ENCODE peak calls at places on chromosomes 1 and 21, in ten cellular contexts. R is lung, Y is H9, E is GM13976, L is sigmoid colon, T is PC-9, Z is pancreas, W is omental fat pad, Q is astrocyte of the spinal cord, P is Caco-2. U is an unnamed sample.

GRCh38 chr1:98651116-98651625 is 10.3 kb upstream of the SNX7 start:
- DNase-seq in R (no peak), Y (peak), E (no peak), L (no peak), T (no peak), Z (no peak), W (no peak), Q (no peak), P (no peak), U (no peak)

GRCh38 chr1:204627436-204627835 is 58.1 kb downstream of the LRRN2 start:
- DNase-seq in R (no peak), Y (no peak), E (no peak), L (no peak), T (no peak), Z (no peak), W (no peak), Q (no peak), P (no peak), U (no peak)

GRCh38 chr1:156704930-156705320 is 458 bp downstream of the CRABP2 start:
- DNase-seq in R (no peak), Y (no peak), E (peak), L (peak), T (peak), Z (peak), W (peak), Q (peak), P (no peak), U (peak)

GRCh38 chr1:211013346-211014240 is 120.4 kb downstream of the KCNH1 start:
- DNase-seq in R (no peak), Y (no peak), E (no peak), L (no peak), T (no peak), Z (no peak), W (no peak), Q (no peak), P (no peak), U (no peak)

GRCh38 chr21:29477347-29477746 is 178.6 kb downstream of the BACH1 start:
- DNase-seq in R (no peak), Y (no peak), E (no peak), L (no peak), T (no peak), Z (no peak), W (no peak), Q (peak), P (no peak), U (no peak)

GRCh38 chr1:242184955-242185354 is 186.1 kb upstream of the MAP1LC3C start:
- DNase-seq in R (no peak), Y (no peak), E (no peak), L (no peak), T (no peak), Z (no peak), W (no peak), Q (no peak), P (no peak), U (no peak)

GRCh38 chr1:38191451-38191850 is 144.9 kb upstream of the POU3F1 start:
- DNase-seq in R (no peak), Y (no peak), E (no peak), L (no peak), T (no peak), Z (no peak), W (no peak), Q (no peak), P (no peak), U (no peak)

GRCh38 chr1:229509576-229509975 is 1.4 kb upstream of the NUP133 start:
- DNase-seq in R (no peak), Y (no peak), E (no peak), L (no peak), T (no peak), Z (no peak), W (no peak), Q (peak), P (no peak), U (no peak)

GRCh38 chr1:89312572-89312971 is 39.9 kb upstream of the GBP5 start:
- DNase-seq in R (no peak), Y (no peak), E (no peak), L (no peak), T (no peak), Z (no peak), W (no peak), Q (no peak), P (no peak), U (no peak)

GRCh38 chr1:100609849-100610248 is 71.9 kb downstream of the GPR88 start:
- DNase-seq in R (no peak), Y (no peak), E (no peak), L (no peak), T (no peak), Z (no peak), W (no peak), Q (no peak), P (no peak), U (no peak)

GRCh38 chr1:210372491-210372890 is 43.8 kb downstream of the HHAT start:
- DNase-seq in R (no peak), Y (no peak), E (no peak), L (no peak), T (no peak), Z (no peak), W (no peak), Q (no peak), P (no peak), U (peak)

GRCh38 chr1:155184835-155185782 is 11.5 kb downstream of the TRIM46 start:
- DNase-seq in R (no peak), Y (no peak), E (peak), L (peak), T (peak), Z (peak), W (no peak), Q (no peak), P (peak), U (no peak)

GRCh38 chr1:77592906-77593305 is 89.6 kb downstream of the ZZZ3 start:
- DNase-seq in R (no peak), Y (no peak), E (no peak), L (no peak), T (no peak), Z (no peak), W (no peak), Q (no peak), P (no peak), U (no peak)

GRCh38 chr1:41851589-41851988 is 67.1 kb downstream of the HIVEP3 start:
- DNase-seq in R (no peak), Y (no peak), E (no peak), L (no peak), T (peak), Z (no peak), W (no peak), Q (peak), P (no peak), U (no peak)

GRCh38 chr1:180192172-180192571 is 37.5 kb downstream of the QSOX1 start:
- DNase-seq in R (no peak), Y (no peak), E (no peak), L (no peak), T (no peak), Z (no peak), W (no peak), Q (no peak), P (no peak), U (no peak)

GRCh38 chr1:200668514-200669313 is 993 bp downstream of the DDX59 start:
- DNase-seq in R (no peak), Y (no peak), E (no peak), L (no peak), T (no peak), Z (no peak), W (no peak), Q (no peak), P (no peak), U (no peak)

GRCh38 chr1:31181515-31182343 is 58.0 kb downstream of the NKAIN1 start:
- DNase-seq in R (peak), Y (peak), E (peak), L (peak), T (peak), Z (peak), W (no peak), Q (no peak), P (peak), U (no peak)

GRCh38 chr1:7121622-7121988 is 336.4 kb downstream of the CAMTA1 start:
- DNase-seq in R (no peak), Y (no peak), E (no peak), L (peak), T (no peak), Z (peak), W (no peak), Q (peak), P (no peak), U (no peak)

GRCh38 chr1:22537441-22538139 is 25.7 kb upstream of the EPHA8 start:
- DNase-seq in R (no peak), Y (no peak), E (no peak), L (no peak), T (no peak), Z (no peak), W (no peak), Q (no peak), P (no peak), U (no peak)

GRCh38 chr1:107198581-107198980 is 57.7 kb downstream of the NTNG1 start:
- DNase-seq in R (no peak), Y (no peak), E (no peak), L (no peak), T (no peak), Z (no peak), W (no peak), Q (peak), P (no peak), U (no peak)

GRCh38 chr1:21764615-21765423 is 18.1 kb downstream of the USP48 start:
- DNase-seq in R (peak), Y (no peak), E (no peak), L (no peak), T (peak), Z (peak), W (no peak), Q (peak), P (no peak), U (peak)

GRCh38 chr1:172969611-172970010 is 81.1 kb downstream of the TNFSF18 start:
- DNase-seq in R (no peak), Y (no peak), E (no peak), L (no peak), T (no peak), Z (no peak), W (no peak), Q (peak), P (no peak), U (no peak)

GRCh38 chr1:168903237-168903830 is 174.3 kb upstream of the DPT start:
- DNase-seq in R (no peak), Y (no peak), E (no peak), L (no peak), T (no peak), Z (no peak), W (no peak), Q (no peak), P (no peak), U (no peak)

GRCh38 chr1:1173793-1174415 is at the start of gene TTLL10:
- DNase-seq in R (no peak), Y (peak), E (no peak), L (no peak), T (no peak), Z (peak), W (no peak), Q (no peak), P (peak), U (no peak)

GRCh38 chr21:24260751-24261150 is 1346.5 kb downstream of the MRPL39 start:
- DNase-seq in R (no peak), Y (no peak), E (no peak), L (no peak), T (no peak), Z (no peak), W (no peak), Q (no peak), P (no peak), U (no peak)

GRCh38 chr1:20031836-20032235 is 38.2 kb upstream of the PLA2G5 start:
- DNase-seq in R (no peak), Y (no peak), E (no peak), L (no peak), T (no peak), Z (no peak), W (no peak), Q (no peak), P (no peak), U (no peak)

GRCh38 chr1:243917177-243917862 is 67.3 kb upstream of the AKT3 start:
- DNase-seq in R (no peak), Y (peak), E (peak), L (peak), T (peak), Z (no peak), W (no peak), Q (peak), P (no peak), U (no peak)

GRCh38 chr1:98035587-98035986 is 114.8 kb upstream of the DPYD start:
- DNase-seq in R (no peak), Y (no peak), E (no peak), L (no peak), T (no peak), Z (no peak), W (no peak), Q (peak), P (no peak), U (no peak)

GRCh38 chr1:15370781-15371467 is 38.8 kb upstream of the EFHD2 start:
- DNase-seq in R (no peak), Y (no peak), E (no peak), L (peak), T (no peak), Z (peak), W (no peak), Q (no peak), P (no peak), U (no peak)

GRCh38 chr1:15370268-15370667 is 39.4 kb upstream of the EFHD2 start:
- DNase-seq in R (no peak), Y (no peak), E (no peak), L (no peak), T (no peak), Z (no peak), W (no peak), Q (no peak), P (no peak), U (no peak)

GRCh38 chr1:15368888-15369287 is 40.8 kb upstream of the EFHD2 start:
- DNase-seq in R (no peak), Y (no peak), E (no peak), L (no peak), T (no peak), Z (no peak), W (no peak), Q (no peak), P (no peak), U (no peak)

GRCh38 chr1:15371610-15372539 is 37.8 kb upstream of the EFHD2 start:
- DNase-seq in R (no peak), Y (no peak), E (no peak), L (no peak), T (no peak), Z (no peak), W (no peak), Q (no peak), P (no peak), U (no peak)
- TF ChIP-seq CTCF in R (no peak), Y (no peak), E (no peak), L (no peak), T (no peak), Z (no peak), W (no peak), Q (no peak), P (no peak), U (no peak)

GRCh38 chr1:153354515-153355193 is 3.0 kb upstream of the S100A9 start:
- DNase-seq in R (no peak), Y (no peak), E (no peak), L (no peak), T (no peak), Z (no peak), W (no peak), Q (no peak), P (no peak), U (peak)
- TF ChIP-seq CTCF in R (no peak), Y (peak), E (no peak), L (no peak), T (no peak), Z (no peak), W (no peak), Q (no peak), P (no peak), U (no peak)

GRCh38 chr1:84504580-84505021 is 1.6 kb upstream of the SPATA1 start:
- DNase-seq in R (no peak), Y (no peak), E (no peak), L (no peak), T (no peak), Z (no peak), W (no peak), Q (peak), P (no peak), U (no peak)
- TF ChIP-seq CTCF in R (no peak), Y (no peak), E (no peak), L (no peak), T (no peak), Z (no peak), W (no peak), Q (peak), P (no peak), U (peak)

GRCh38 chr1:178284059-178284458 is 190.2 kb downstream of the RASAL2 start:
- DNase-seq in R (no peak), Y (no peak), E (no peak), L (no peak), T (no peak), Z (no peak), W (no peak), Q (peak), P (no peak), U (no peak)
- TF ChIP-seq CTCF in R (no peak), Y (no peak), E (no peak), L (no peak), T (no peak), Z (no peak), W (no peak), Q (no peak), P (no peak), U (no peak)

GRCh38 chr1:203055166-203055799 is 29.0 kb downstream of the PPFIA4 start:
- DNase-seq in R (no peak), Y (peak), E (no peak), L (no peak), T (no peak), Z (no peak), W (no peak), Q (no peak), P (no peak), U (no peak)

GRCh38 chr1:203058674-203058931 is 27.2 kb downstream of the MYOG start:
- DNase-seq in R (no peak), Y (no peak), E (no peak), L (no peak), T (no peak), Z (no peak), W (no peak), Q (no peak), P (no peak), U (no peak)

GRCh38 chr1:203055983-203056382 is 29.7 kb downstream of the PPFIA4 start:
- DNase-seq in R (no peak), Y (no peak), E (no peak), L (no peak), T (no peak), Z (no peak), W (no peak), Q (no peak), P (no peak), U (no peak)

GRCh38 chr1:203057831-203058673 is 27.8 kb downstream of the MYOG start:
- DNase-seq in R (no peak), Y (no peak), E (no peak), L (no peak), T (no peak), Z (no peak), W (no peak), Q (no peak), P (no peak), U (no peak)

GRCh38 chr1:203056516-203056915 is 29.3 kb downstream of the MYOG start:
- DNase-seq in R (no peak), Y (no peak), E (no peak), L (no peak), T (no peak), Z (no peak), W (no peak), Q (no peak), P (no peak), U (no peak)
- TF ChIP-seq CTCF in R (no peak), Y (peak), E (peak), L (no peak), T (no peak), Z (no peak), W (no peak), Q (peak), P (no peak), U (no peak)

GRCh38 chr21:18722193-18722592 is 318.6 kb upstream of the TMPRSS15 start:
- DNase-seq in R (no peak), Y (no peak), E (no peak), L (no peak), T (no peak), Z (no peak), W (no peak), Q (no peak), P (no peak), U (no peak)

GRCh38 chr21:18725653-18726052 is 322.1 kb upstream of the TMPRSS15 start:
- DNase-seq in R (no peak), Y (peak), E (no peak), L (no peak), T (no peak), Z (no peak), W (no peak), Q (no peak), P (peak), U (no peak)
- TF ChIP-seq CTCF in R (no peak), Y (peak), E (no peak), L (no peak), T (no peak), Z (no peak), W (no peak), Q (peak), P (peak), U (no peak)

GRCh38 chr1:5947978-5948680 is 44.1 kb downstream of the NPHP4 start:
- DNase-seq in R (no peak), Y (peak), E (no peak), L (no peak), T (no peak), Z (no peak), W (no peak), Q (no peak), P (no peak), U (peak)

GRCh38 chr1:5950201-5950895 is 41.9 kb downstream of the NPHP4 start:
- DNase-seq in R (no peak), Y (peak), E (no peak), L (no peak), T (no peak), Z (no peak), W (no peak), Q (no peak), P (no peak), U (peak)

GRCh38 chr1:5948681-5949005 is 43.6 kb downstream of the NPHP4 start:
- DNase-seq in R (no peak), Y (no peak), E (no peak), L (no peak), T (no peak), Z (no peak), W (no peak), Q (no peak), P (no peak), U (no peak)

GRCh38 chr1:5949761-5950100 is 42.5 kb downstream of the NPHP4 start:
- DNase-seq in R (no peak), Y (no peak), E (no peak), L (no peak), T (no peak), Z (no peak), W (no peak), Q (no peak), P (no peak), U (peak)

GRCh38 chr1:5949074-5949760 is 43.0 kb downstream of the NPHP4 start:
- DNase-seq in R (no peak), Y (peak), E (no peak), L (no peak), T (no peak), Z (no peak), W (no peak), Q (no peak), P (no peak), U (no peak)
- TF ChIP-seq CTCF in R (no peak), Y (peak), E (no peak), L (no peak), T (no peak), Z (no peak), W (no peak), Q (peak), P (no peak), U (no peak)

GRCh38 chr1:199550384-199551067 is 477.0 kb upstream of the NR5A2 start:
- DNase-seq in R (no peak), Y (no peak), E (no peak), L (no peak), T (no peak), Z (no peak), W (no peak), Q (peak), P (no peak), U (no peak)

GRCh38 chr1:199546323-199546722 is 481.2 kb upstream of the NR5A2 start:
- DNase-seq in R (no peak), Y (no peak), E (no peak), L (no peak), T (no peak), Z (no peak), W (no peak), Q (peak), P (no peak), U (no peak)

GRCh38 chr1:199549424-199549823 is 478.1 kb upstream of the NR5A2 start:
- DNase-seq in R (no peak), Y (no peak), E (no peak), L (no peak), T (no peak), Z (no peak), W (no peak), Q (peak), P (no peak), U (no peak)

GRCh38 chr1:199553104-199553503 is 474.4 kb upstream of the NR5A2 start:
- DNase-seq in R (no peak), Y (no peak), E (no peak), L (no peak), T (no peak), Z (no peak), W (no peak), Q (no peak), P (no peak), U (no peak)

GRCh38 chr1:199551967-199552565 is 475.4 kb upstream of the NR5A2 start:
- DNase-seq in R (no peak), Y (no peak), E (peak), L (no peak), T (peak), Z (no peak), W (no peak), Q (peak), P (no peak), U (no peak)
- TF ChIP-seq CTCF in R (peak), Y (peak), E (peak), L (no peak), T (peak), Z (no peak), W (no peak), Q (peak), P (peak), U (peak)

U was measured in osteocyte.